ENCODE peak calls at places on chromosomes 11 and 22, in four cellular contexts. Q is T-helper 9 cell; X is CD4-positive, CD25-positive, alpha-beta regulatory T cell; A is HEK293T. D is an unnamed sample.

GRCh38 chr22:22684605-22685561 is 40.5 kb downstream of the GGTLC2 start:
- DNase-seq in Q (no peak), X (peak), A (peak), D (peak)

GRCh38 chr11:124946735-124947141 is 7.3 kb upstream of the CCDC15 start:
- DNase-seq in Q (no peak), X (no peak), A (no peak), D (no peak)

GRCh38 chr22:19909350-19910179 is 32.0 kb upstream of the COMT start:
- DNase-seq in Q (peak), X (peak), A (peak), D (peak)

GRCh38 chr22:37525073-37525745 is 6.0 kb upstream of the CARD10 start:
- DNase-seq in Q (no peak), X (no peak), A (no peak), D (no peak)

GRCh38 chr22:32018056-32018455 is 25.0 kb upstream of the SLC5A1 start:
- DNase-seq in Q (no peak), X (no peak), A (no peak), D (no peak)

GRCh38 chr11:47399860-47400812 is 8.3 kb upstream of the SLC39A13 start:
- DNase-seq in Q (peak), X (peak), A (no peak), D (peak)

GRCh38 chr11:2794947-2795346 is 90.6 kb downstream of the CDKN1C start:
- DNase-seq in Q (no peak), X (no peak), A (no peak), D (peak)

GRCh38 chr22:29482253-29482652 is 2.2 kb downstream of the NEFH start:
- DNase-seq in Q (no peak), X (no peak), A (no peak), D (no peak)

GRCh38 chr22:45090364-45090960 is 73.3 kb upstream of the NUP50 start:
- DNase-seq in Q (no peak), X (no peak), A (no peak), D (no peak)

GRCh38 chr22:49208768-49209252 is 618.9 kb downstream of the BRD1 start:
- DNase-seq in Q (no peak), X (no peak), A (no peak), D (no peak)